ENCODE peak calls at places on chromosomes 16 and 17, in four cellular contexts. G is Kasumi-1; J is CD4-positive, alpha-beta memory T cell; H is lower leg skin. D is an unnamed sample.

GRCh38 chr17:75689441-75689873 is 22.3 kb downstream of the SAP30BP start:
- DNase-seq in G (peak), J (peak), H (no peak), D (peak)

GRCh38 chr17:77725851-77726250 is 232.7 kb upstream of the TNRC6C start:
- DNase-seq in G (no peak), J (no peak), H (no peak), D (no peak)

GRCh38 chr16:88639231-88640038 is 1.1 kb downstream of the IL17C start:
- DNase-seq in G (no peak), J (no peak), H (no peak), D (no peak)

GRCh38 chr17:28045304-28045703 is 2.8 kb downstream of the NLK start:
- DNase-seq in G (no peak), J (no peak), H (no peak), D (no peak)

GRCh38 chr16:31083081-31083480 is 5.7 kb downstream of the PRSS53 start:
- DNase-seq in G (no peak), J (no peak), H (no peak), D (no peak)

GRCh38 chr17:27644586-27644985 is 13.6 kb downstream of the LGALS9 start:
- DNase-seq in G (no peak), J (no peak), H (peak), D (no peak)

GRCh38 chr16:31113420-31114124 is 3.9 kb upstream of the KAT8 start:
- DNase-seq in G (peak), J (no peak), H (no peak), D (no peak)

GRCh38 chr17:6843241-6843890 is 11.8 kb upstream of the TEKT1 start:
- DNase-seq in G (peak), J (peak), H (no peak), D (no peak)

GRCh38 chr17:2421315-2422147 is 20.7 kb upstream of the MNT start:
- DNase-seq in G (peak), J (no peak), H (peak), D (no peak)

GRCh38 chr17:82300707-82301270 is 16.6 kb downstream of the CD7 start:
- DNase-seq in G (peak), J (peak), H (peak), D (peak)

GRCh38 chr17:22503322-22503899 is 811.1 kb downstream of the KCNJ18 start:
- DNase-seq in G (no peak), J (no peak), H (peak), D (no peak)

GRCh38 chr16:72291121-72291520 is 119.2 kb upstream of the PMFBP1 start:
- DNase-seq in G (no peak), J (no peak), H (no peak), D (no peak)

GRCh38 chr17:77865109-77865611 is 93.3 kb upstream of the TNRC6C start:
- DNase-seq in G (no peak), J (no peak), H (no peak), D (no peak)

GRCh38 chr17:73359987-73360410 is 48.2 kb upstream of the CDC42EP4 start:
- DNase-seq in G (no peak), J (no peak), H (no peak), D (no peak)

GRCh38 chr16:67546761-67547422 is 15.4 kb upstream of the CTCF start:
- DNase-seq in G (peak), J (peak), H (peak), D (peak)

GRCh38 chr16:84292032-84292431 is 2.6 kb upstream of the WFDC1 start:
- DNase-seq in G (peak), J (no peak), H (no peak), D (no peak)

GRCh38 chr16:83813818-83814653 is 6.3 kb downstream of the HSBP1 start:
- DNase-seq in G (no peak), J (no peak), H (peak), D (no peak)

GRCh38 chr17:79789943-79790804 is 6.7 kb downstream of the CBX8 start:
- DNase-seq in G (no peak), J (no peak), H (no peak), D (no peak)

GRCh38 chr16:82638095-82638798 is 11.5 kb downstream of the CDH13 start:
- DNase-seq in G (no peak), J (no peak), H (no peak), D (no peak)

GRCh38 chr16:29809850-29810698 is 1.9 kb upstream of the PRRT2 start:
- DNase-seq in G (no peak), J (peak), H (no peak), D (no peak)

GRCh38 chr16:23132921-23133532 is 16.2 kb downstream of the USP31 start:
- DNase-seq in G (no peak), J (no peak), H (no peak), D (no peak)

GRCh38 chr16:12613131-12613991 is 190.3 kb downstream of the CPPED1 start:
- DNase-seq in G (no peak), J (no peak), H (no peak), D (no peak)

GRCh38 chr16:53996961-53997360 is 289.6 kb downstream of the IRX3 start:
- DNase-seq in G (no peak), J (no peak), H (no peak), D (no peak)

GRCh38 chr17:63550816-63551639 is 751 bp downstream of the DCAF7 start:
- DNase-seq in G (peak), J (peak), H (peak), D (no peak)

GRCh38 chr17:6366144-6366755 is 68.7 kb downstream of the AIPL1 start:
- DNase-seq in G (no peak), J (no peak), H (peak), D (no peak)

GRCh38 chr16:57152096-57153093 is 33.4 kb downstream of the PSME3IP1 start:
- DNase-seq in G (peak), J (no peak), H (peak), D (no peak)

GRCh38 chr17:80663783-80664206 is 119.2 kb downstream of the RPTOR start:
- DNase-seq in G (no peak), J (peak), H (no peak), D (peak)

GRCh38 chr17:66966529-66967418 is 2.3 kb downstream of the CACNG4 start:
- DNase-seq in G (no peak), J (no peak), H (no peak), D (no peak)

GRCh38 chr17:44262654-44263225 is 5.2 kb downstream of the SLC4A1 start:
- DNase-seq in G (no peak), J (no peak), H (no peak), D (no peak)

GRCh38 chr17:82666931-82667667 is 18.9 kb upstream of the WDR45B start:
- DNase-seq in G (no peak), J (no peak), H (no peak), D (no peak)

GRCh38 chr17:60415146-60415545 is 7.1 kb upstream of the CHCT1 start:
- DNase-seq in G (no peak), J (no peak), H (peak), D (no peak)

GRCh38 chr16:57536306-57537193 is at the start of gene CCDC102A:
- DNase-seq in G (peak), J (peak), H (peak), D (no peak)

GRCh38 chr17:68458260-68459029 is 1.1 kb upstream of the WIPI1 start:
- DNase-seq in G (no peak), J (no peak), H (no peak), D (no peak)

GRCh38 chr16:65576631-65577030 is 454.8 kb upstream of the CDH11 start:
- DNase-seq in G (no peak), J (no peak), H (no peak), D (no peak)